ENCODE peak calls at places on chromosomes 6 and 20, in ten cellular contexts. G is stomach, R is sigmoid colon, X is GM12891, L is GM12892, H is transverse colon, D is endothelial cell of umbilical vein, O is HepG2, W is K562, F is HCT116. P is an unnamed sample.

GRCh38 chr20:53146201-53146891 is 174.2 kb downstream of the TSHZ2 start:
- DNase-seq in W (no peak), D (no peak), O (no peak), G (no peak), H (no peak), X (no peak), F (no peak), L (no peak), R (no peak), P (no peak)

GRCh38 chr20:54549523-54550326 is 74.3 kb downstream of the DOK5 start:
- DNase-seq in G (no peak), X (no peak), H (no peak), D (no peak), L (no peak), W (no peak), F (no peak), O (no peak), R (no peak), P (no peak)

GRCh38 chr20:19590382-19590781 is 167.7 kb upstream of the RIN2 start:
- DNase-seq in H (no peak), R (no peak), G (no peak), X (no peak), F (no peak), O (no peak), D (no peak), L (no peak), W (no peak), P (no peak)

GRCh38 chr6:134245691-134246090 is 72.2 kb downstream of the SGK1 start:
- DNase-seq in O (no peak), W (no peak), X (no peak), G (no peak), R (no peak), H (no peak), L (no peak), F (no peak), D (no peak), P (no peak)

GRCh38 chr20:46081074-46081473 is 8.7 kb downstream of the NCOA5 start:
- DNase-seq in L (no peak), H (no peak), X (no peak), G (no peak), R (no peak), F (no peak), D (no peak), O (no peak), W (no peak), P (no peak)

GRCh38 chr6:72151742-72152141 is 265.4 kb downstream of the RIMS1 start:
- DNase-seq in F (no peak), R (no peak), O (no peak), X (no peak), H (no peak), G (no peak), L (no peak), D (no peak), W (no peak), P (no peak)

GRCh38 chr6:79543886-79544285 is 6.7 kb upstream of the LCA5 start:
- DNase-seq in W (no peak), D (no peak), R (no peak), F (no peak), X (no peak), H (no peak), L (no peak), O (no peak), G (no peak), P (no peak)

GRCh38 chr6:54053893-54054391 is 57.3 kb upstream of the MLIP start:
- DNase-seq in R (no peak), W (no peak), F (peak), G (no peak), D (peak), X (no peak), O (no peak), H (peak), L (no peak), P (no peak)

GRCh38 chr6:91717094-91717493 is 1130.2 kb upstream of the MAP3K7 start:
- DNase-seq in X (no peak), H (no peak), W (no peak), G (no peak), L (no peak), D (no peak), F (no peak), O (no peak), R (no peak), P (no peak)

GRCh38 chr20:63555661-63556381 is 1.9 kb downstream of the FNDC11 start:
- DNase-seq in G (no peak), W (no peak), R (no peak), O (no peak), L (no peak), X (no peak), H (no peak), F (no peak), D (no peak), P (no peak)

GRCh38 chr20:45049438-45049837 is 51.5 kb downstream of the KCNS1 start:
- DNase-seq in H (no peak), D (no peak), O (no peak), W (no peak), X (no peak), L (no peak), G (no peak), F (no peak), R (no peak), P (no peak)

GRCh38 chr20:19758888-19759331 is 852 bp downstream of the RIN2 start:
- DNase-seq in D (peak), O (peak), W (no peak), F (no peak), G (peak), L (no peak), R (peak), H (peak), X (no peak), P (peak)

GRCh38 chr6:140462495-140463311 is 1088.3 kb upstream of the CITED2 start:
- DNase-seq in W (no peak), G (no peak), F (peak), O (no peak), D (peak), H (peak), L (no peak), X (no peak), R (no peak), P (peak)

GRCh38 chr20:49156481-49156880 is 31.7 kb downstream of the STAU1 start:
- DNase-seq in L (no peak), W (no peak), F (no peak), X (no peak), D (no peak), H (no peak), O (no peak), R (no peak), G (no peak), P (no peak)

GRCh38 chr20:42204261-42204660 is 586.1 kb upstream of the CHD6 start:
- DNase-seq in H (no peak), X (no peak), O (peak), G (no peak), F (no peak), R (no peak), D (no peak), W (no peak), L (no peak), P (no peak)

GRCh38 chr6:144989319-144990099 is 704.4 kb downstream of the UTRN start:
- DNase-seq in L (no peak), W (no peak), G (no peak), R (no peak), D (peak), F (no peak), X (no peak), O (no peak), H (no peak), P (peak)

GRCh38 chr6:129672883-129673631 is 36.9 kb downstream of the ARHGAP18 start:
- DNase-seq in G (no peak), R (no peak), W (no peak), F (peak), D (peak), H (no peak), X (no peak), L (no peak), O (peak), P (no peak)

GRCh38 chr6:149075616-149076354 is 241.7 kb upstream of the TAB2 start:
- DNase-seq in L (no peak), F (no peak), H (no peak), D (no peak), X (no peak), W (no peak), R (no peak), O (no peak), G (no peak), P (no peak)

GRCh38 chr6:21357262-21357661 is 236.3 kb upstream of the SOX4 start:
- DNase-seq in W (no peak), H (no peak), G (no peak), X (no peak), R (no peak), O (no peak), F (no peak), L (no peak), D (no peak), P (no peak)

GRCh38 chr6:157985378-157986155 is 3.9 kb downstream of the SYNJ2 start:
- DNase-seq in D (no peak), G (no peak), H (no peak), O (peak), R (peak), L (no peak), W (no peak), F (no peak), X (no peak), P (peak)

GRCh38 chr6:55822815-55823214 is 52.6 kb downstream of the BMP5 start:
- DNase-seq in F (no peak), O (no peak), H (no peak), R (no peak), D (no peak), W (no peak), X (no peak), L (no peak), G (no peak), P (no peak)

GRCh38 chr20:51801220-51801991 is 915 bp downstream of the SALL4 start:
- DNase-seq in R (no peak), L (no peak), X (no peak), D (no peak), F (no peak), W (no peak), H (no peak), G (peak), O (no peak), P (no peak)

GRCh38 chr20:2729251-2729713 is 36.7 kb downstream of the EBF4 start:
- DNase-seq in D (no peak), W (no peak), F (no peak), G (no peak), L (peak), R (no peak), O (no peak), X (no peak), H (no peak), P (no peak)

GRCh38 chr20:31568041-31568731 is 36.9 kb upstream of the ID1 start:
- DNase-seq in L (no peak), D (peak), R (no peak), X (no peak), F (no peak), H (no peak), W (no peak), G (no peak), O (no peak), P (no peak)
- TF ChIP-seq POLR2A in L (no peak), D (no peak), R (no peak), X (no peak), F (no peak), H (no peak), W (no peak), G (no peak), O (no peak), P (no peak)

GRCh38 chr6:32082951-32083350 is 26.2 kb downstream of the TNXB start:
- DNase-seq in F (no peak), O (no peak), R (peak), D (no peak), X (no peak), H (no peak), G (no peak), L (no peak), W (no peak), P (no peak)
- TF ChIP-seq POLR2AphosphoS5 in F (no peak), O (no peak), R (peak), D (no peak), X (no peak), H (no peak), G (no peak), L (no peak), W (no peak), P (peak)

GRCh38 chr6:38982470-38982869 is 66.1 kb upstream of the GLP1R start:
- DNase-seq in W (no peak), F (no peak), R (no peak), L (no peak), X (no peak), H (no peak), G (no peak), O (no peak), D (no peak), P (no peak)

GRCh38 chr6:38975621-38976049 is 72.9 kb upstream of the GLP1R start:
- DNase-seq in F (no peak), O (no peak), X (no peak), L (no peak), G (no peak), R (no peak), H (no peak), D (peak), W (no peak), P (no peak)

GRCh38 chr6:38974389-38975133 is 74.0 kb upstream of the GLP1R start:
- DNase-seq in H (no peak), O (no peak), G (no peak), L (no peak), X (no peak), D (no peak), F (no peak), W (no peak), R (no peak), P (no peak)

GRCh38 chr6:38977101-38977500 is 71.5 kb upstream of the GLP1R start:
- DNase-seq in O (no peak), R (no peak), H (no peak), X (no peak), D (no peak), G (no peak), W (no peak), L (no peak), F (no peak), P (no peak)

DNA sequence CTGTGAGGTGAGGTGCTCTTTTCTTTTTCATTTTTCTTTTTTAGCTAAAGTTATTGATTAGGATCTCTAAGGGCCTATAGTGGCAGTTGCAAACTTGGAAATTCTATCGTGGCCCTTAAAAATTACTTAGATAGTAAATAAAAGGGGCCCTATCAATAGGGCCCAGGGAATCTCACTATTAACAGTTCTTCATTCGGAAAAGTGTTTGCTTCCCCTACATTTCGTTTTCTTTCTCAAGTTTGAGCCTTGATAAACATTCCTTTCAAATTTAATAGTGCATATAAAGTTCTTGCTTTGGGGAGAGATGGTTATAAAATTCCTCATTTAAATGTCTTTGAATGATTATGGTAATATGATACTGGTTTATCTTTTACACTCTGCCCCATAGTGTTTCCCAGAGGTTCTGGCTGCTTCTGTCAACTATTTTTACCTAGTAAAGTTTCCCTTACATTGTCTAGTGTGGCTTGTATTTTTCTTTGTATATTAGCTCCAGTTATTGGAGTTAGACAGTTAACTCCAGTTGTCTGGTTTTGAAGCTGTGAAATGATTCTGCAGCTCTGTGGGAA is 70.4 kb upstream of the GLP1R start:
- DNase-seq in O (no peak), D (no peak), X (no peak), L (no peak), F (no peak), W (no peak), G (no peak), H (no peak), R (no peak), P (no peak)
- TF ChIP-seq POLR2A in O (no peak), D (no peak), X (no peak), L (no peak), F (no peak), W (no peak), G (no peak), H (no peak), R (no peak), P (no peak)

DNA sequence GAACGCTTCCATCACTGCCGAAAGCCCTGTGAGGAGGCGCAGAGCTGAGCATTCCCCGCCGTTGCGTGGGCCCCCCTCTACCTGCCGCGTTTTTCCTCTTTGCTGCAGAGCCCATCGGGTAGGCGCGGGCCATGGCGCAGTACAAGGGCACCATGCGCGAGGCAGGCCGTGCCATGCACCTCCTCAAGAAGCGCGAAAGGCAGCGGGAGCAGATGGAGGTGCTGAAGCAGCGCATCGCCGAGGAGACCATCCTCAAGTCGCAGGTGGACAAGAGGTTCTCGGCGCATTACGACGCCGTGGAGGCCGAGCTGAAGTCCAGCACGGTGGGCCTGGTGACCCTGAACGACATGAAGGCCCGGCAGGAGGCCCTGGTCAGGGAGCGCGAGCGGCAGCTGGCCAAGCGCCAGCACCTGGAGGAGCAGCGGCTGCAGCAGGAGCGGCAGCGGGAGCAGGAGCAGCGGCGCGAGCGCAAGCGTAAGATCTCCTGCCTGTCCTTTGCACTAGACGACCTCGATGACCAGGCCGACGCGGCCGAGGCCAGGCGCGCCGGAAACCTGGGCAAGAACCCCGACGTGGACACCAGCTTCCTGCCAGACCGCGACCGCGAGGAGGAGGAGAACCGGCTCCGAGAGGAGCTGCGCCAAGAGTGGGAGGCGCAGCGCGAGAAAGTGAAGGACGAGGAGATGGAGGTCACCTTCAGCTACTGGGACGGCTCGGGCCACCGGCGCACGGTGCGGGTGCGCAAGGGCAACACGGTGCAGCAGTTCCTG is 693 bp downstream of the FAM50B start:
- DNase-seq in O (no peak), G (peak), R (peak), H (peak), X (no peak), D (peak), F (no peak), L (no peak), W (no peak), P (no peak)
- TF ChIP-seq POLR2AphosphoS5 in O (no peak), G (no peak), R (no peak), H (no peak), X (no peak), D (no peak), F (no peak), L (no peak), W (no peak), P (no peak)

GRCh38 chr6:105280033-105280432 is 100.2 kb upstream of the POPDC3 start:
- DNase-seq in W (no peak), L (no peak), H (no peak), D (no peak), O (no peak), R (no peak), X (no peak), G (peak), F (no peak), P (no peak)
- TF ChIP-seq POLR2A in W (no peak), L (no peak), H (no peak), D (no peak), O (no peak), R (no peak), X (no peak), G (no peak), F (no peak), P (no peak)

GRCh38 chr6:34888874-34889555 is at the start of gene ANKS1A:
- DNase-seq in H (peak), D (peak), G (peak), O (peak), F (peak), W (peak), L (peak), R (peak), X (peak), P (peak)
- TF ChIP-seq POLR2AphosphoS5 in H (peak), D (no peak), G (peak), O (peak), F (peak), W (peak), L (no peak), R (peak), X (no peak), P (peak)

GRCh38 chr6:35216832-35217811 is 3.4 kb downstream of the SCUBE3 start:
- DNase-seq in D (no peak), L (no peak), G (no peak), F (no peak), O (no peak), R (no peak), H (no peak), W (peak), X (no peak), P (no peak)
- TF ChIP-seq POLR2A in D (no peak), L (no peak), G (no peak), F (no peak), O (no peak), R (no peak), H (no peak), W (no peak), X (no peak), P (no peak)

GRCh38 chr6:94269256-94269655 is 849.9 kb upstream of the EPHA7 start:
- DNase-seq in X (no peak), D (no peak), F (no peak), G (no peak), L (no peak), R (no peak), H (no peak), W (no peak), O (no peak), P (no peak)
- TF ChIP-seq POLR2AphosphoS5 in X (no peak), D (no peak), F (no peak), G (no peak), L (no peak), R (no peak), H (no peak), W (no peak), O (no peak), P (no peak)

DNA sequence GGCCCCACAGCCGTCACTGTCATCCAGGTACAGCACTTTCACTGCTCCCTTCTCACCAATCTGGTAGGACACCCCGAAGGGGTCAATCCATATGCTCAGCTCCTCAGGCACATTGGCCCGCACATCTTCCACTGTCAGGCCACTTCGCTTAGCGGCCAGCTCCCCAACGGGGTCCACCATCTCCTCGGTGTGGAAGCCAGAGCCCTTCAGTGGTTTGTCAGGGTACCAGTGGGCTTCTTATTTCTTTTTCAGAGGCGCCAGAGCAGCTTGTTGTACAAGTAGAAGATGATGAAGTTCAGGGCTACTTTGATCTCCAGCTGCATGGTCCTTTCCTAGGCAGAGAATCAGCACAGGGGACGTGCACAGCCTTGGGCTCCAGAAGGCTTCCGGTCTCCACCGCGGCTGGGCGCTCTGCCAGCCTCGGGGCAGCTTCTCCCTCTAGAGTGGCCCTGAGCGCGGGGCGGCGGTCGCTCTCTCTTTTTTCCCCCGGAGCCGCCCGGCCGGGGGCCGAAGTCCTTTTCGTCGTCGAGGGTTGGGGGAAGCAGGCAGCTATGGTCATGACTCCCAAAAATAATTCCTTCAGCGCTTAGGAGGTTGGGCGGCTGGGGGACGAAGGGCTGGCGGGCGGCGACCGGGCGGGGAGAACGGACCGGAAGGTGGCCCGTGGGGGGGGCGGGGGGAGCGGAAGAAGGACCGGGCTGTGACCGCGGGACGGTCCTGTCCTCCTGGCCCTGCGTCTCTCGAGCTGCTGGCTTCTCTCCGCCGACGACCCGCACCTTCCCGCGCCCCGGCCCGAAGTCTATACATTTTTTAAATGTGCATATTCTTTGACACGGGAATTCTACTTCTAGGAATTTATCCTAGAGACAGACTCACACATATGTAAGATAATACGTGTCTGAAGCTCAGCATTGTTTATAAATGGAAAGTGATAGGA is 6.5 kb upstream of the ZSCAN9 start:
- DNase-seq in O (peak), F (no peak), R (peak), L (peak), X (peak), H (peak), G (peak), W (peak), D (peak), P (no peak)
- TF ChIP-seq POLR2A in O (peak), F (no peak), R (no peak), L (peak), X (no peak), H (peak), G (no peak), W (peak), D (no peak), P (no peak)